ENCODE peak calls at places on chromosomes 12 and 14, in seven cellular contexts. W is GM23248, F is neural progenitor cell, O is DND-41, J is PC-3, S is K562, U is MM.1S. Y is an unnamed sample.

GRCh38 chr12:26564391-26564790 is 268.6 kb downstream of the ITPR2 start:
- DNase-seq in W (no peak), F (no peak), O (no peak), J (no peak), S (no peak), U (no peak), Y (no peak)

GRCh38 chr12:48105321-48105866 is 485 bp downstream of the SENP1 start:
- DNase-seq in W (peak), F (peak), O (peak), J (peak), S (no peak), U (peak), Y (no peak)

GRCh38 chr12:57536597-57536942 is 10.4 kb downstream of the DCTN2 start:
- DNase-seq in W (no peak), F (no peak), O (no peak), J (no peak), S (no peak), U (peak), Y (no peak)

GRCh38 chr12:46452061-46452615 is 79.6 kb upstream of the SLC38A2 start:
- DNase-seq in W (peak), F (no peak), O (no peak), J (peak), S (no peak), U (no peak), Y (peak)

GRCh38 chr12:122145505-122146330 is 28.3 kb downstream of the IL31 start:
- DNase-seq in W (no peak), F (no peak), O (no peak), J (no peak), S (no peak), U (no peak), Y (no peak)

GRCh38 chr12:19190292-19191031 is 60.9 kb downstream of the PLEKHA5 start:
- DNase-seq in W (peak), F (no peak), O (no peak), J (peak), S (no peak), U (no peak), Y (no peak)

GRCh38 chr12:120962487-120963054 is 15.8 kb upstream of the HNF1A start:
- DNase-seq in W (peak), F (no peak), O (no peak), J (peak), S (no peak), U (no peak), Y (peak)

GRCh38 chr14:67557118-67557517 is 24.0 kb downstream of the PLEKHH1 start:
- DNase-seq in W (no peak), F (no peak), O (no peak), J (no peak), S (no peak), U (peak), Y (no peak)

GRCh38 chr14:53744846-53745245 is 211.8 kb downstream of the BMP4 start:
- DNase-seq in W (no peak), F (no peak), O (no peak), J (no peak), S (no peak), U (no peak), Y (no peak)

GRCh38 chr14:92607702-92608429 is 94.3 kb downstream of the RIN3 start:
- DNase-seq in W (peak), F (no peak), O (no peak), J (peak), S (no peak), U (no peak), Y (peak)

GRCh38 chr14:73059326-73059725 is 992 bp downstream of the RBM25 start:
- DNase-seq in W (peak), F (no peak), O (no peak), J (no peak), S (no peak), U (no peak), Y (no peak)

GRCh38 chr12:122995503-122996187 is 15.2 kb downstream of the ARL6IP4 start:
- DNase-seq in W (no peak), F (no peak), O (no peak), J (no peak), S (no peak), U (no peak), Y (no peak)

GRCh38 chr12:32053881-32054624 is 52.6 kb upstream of the BICD1 start:
- DNase-seq in W (peak), F (no peak), O (peak), J (no peak), S (peak), U (peak), Y (no peak)

GRCh38 chr12:14884458-14884878 is 1.2 kb downstream of the MGP start:
- DNase-seq in W (peak), F (no peak), O (peak), J (peak), S (no peak), U (peak), Y (peak)

GRCh38 chr12:33752854-33753253 is 269.4 kb upstream of the ALG10 start:
- DNase-seq in W (no peak), F (no peak), O (no peak), J (peak), S (peak), U (no peak), Y (no peak)

GRCh38 chr12:40515041-40515825 is 177.0 kb upstream of the CNTN1 start:
- DNase-seq in W (peak), F (peak), O (peak), J (no peak), S (no peak), U (peak), Y (no peak)

GRCh38 chr14:32121948-32122347 is 44.8 kb downstream of the ARHGAP5 start:
- DNase-seq in W (peak), F (no peak), O (no peak), J (no peak), S (no peak), U (no peak), Y (no peak)

GRCh38 chr12:32516230-32516629 is 116.9 kb downstream of the FGD4 start:
- DNase-seq in W (no peak), F (no peak), O (no peak), J (no peak), S (no peak), U (no peak), Y (no peak)

GRCh38 chr12:52248541-52249035 is 15.5 kb downstream of the KRT7 start:
- DNase-seq in W (peak), F (no peak), O (no peak), J (no peak), S (no peak), U (no peak), Y (no peak)

GRCh38 chr12:52249041-52249461 is 16.0 kb downstream of the KRT7 start:
- DNase-seq in W (peak), F (no peak), O (no peak), J (peak), S (no peak), U (no peak), Y (peak)

GRCh38 chr12:52251367-52252055 is 18.5 kb downstream of the KRT7 start:
- DNase-seq in W (no peak), F (no peak), O (no peak), J (peak), S (no peak), U (no peak), Y (no peak)

GRCh38 chr12:52249511-52250047 is 16.5 kb downstream of the KRT7 start:
- DNase-seq in W (no peak), F (no peak), O (no peak), J (no peak), S (no peak), U (no peak), Y (no peak)

DNA sequence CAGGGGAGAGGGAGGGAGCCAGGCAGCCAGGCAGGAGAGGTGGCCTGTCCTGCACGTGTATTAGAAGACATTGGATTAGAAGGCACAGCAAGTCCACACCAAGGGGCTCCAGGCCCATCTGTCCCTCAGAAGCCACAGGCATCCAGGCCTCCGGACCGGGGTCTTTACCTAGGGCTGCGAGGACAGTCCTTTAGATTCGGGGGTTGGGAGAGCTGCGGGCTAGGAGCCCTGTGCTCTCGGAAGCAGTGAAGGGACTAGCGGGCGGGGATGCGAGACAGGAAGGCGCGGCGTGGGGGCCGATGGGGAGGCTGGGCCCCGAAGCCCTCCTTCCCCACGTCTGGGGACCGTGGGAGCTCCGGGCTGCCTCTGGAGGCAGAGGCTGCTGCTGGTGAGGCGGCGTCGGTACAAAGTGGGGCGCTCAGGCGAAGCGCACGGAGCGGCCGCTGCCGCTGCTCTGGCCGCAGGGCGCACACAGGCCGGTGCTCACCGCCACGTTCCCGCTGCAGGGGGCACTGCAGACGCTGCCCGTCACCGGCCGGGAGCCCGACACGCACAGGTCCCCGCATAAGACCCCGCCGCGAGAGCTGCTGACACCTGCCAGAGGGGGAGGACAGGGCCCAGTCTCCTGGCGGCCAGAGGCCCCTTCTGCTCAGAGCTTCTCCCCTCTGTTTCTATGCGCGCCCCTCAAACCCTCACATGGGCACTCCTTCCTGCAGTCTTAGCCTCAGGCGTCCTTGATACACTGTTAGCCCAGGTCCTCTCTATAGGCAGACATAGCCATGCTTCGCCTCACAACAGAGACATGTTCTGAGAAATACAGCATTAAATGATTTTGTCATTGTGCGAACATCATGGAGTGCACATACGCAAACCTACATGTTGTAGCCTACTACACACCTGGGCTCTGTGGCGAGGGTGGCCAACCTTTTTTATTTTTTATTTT is 17.3 kb downstream of the KRT7 start:
- DNase-seq in W (no peak), F (peak), O (no peak), J (peak), S (no peak), U (no peak), Y (no peak)
- TF ChIP-seq EZH2 in W (no peak), F (peak), O (no peak), J (no peak), S (no peak), U (no peak), Y (no peak)

GRCh38 chr14:37610945-37611523 is 15.6 kb downstream of the TTC6 start:
- DNase-seq in W (no peak), F (no peak), O (no peak), J (no peak), S (no peak), U (no peak), Y (no peak)
- H3K4me3 ChIP-seq in W (no peak), F (no peak), O (no peak), J (no peak), S (no peak), U (no peak), Y (no peak)

DNA sequence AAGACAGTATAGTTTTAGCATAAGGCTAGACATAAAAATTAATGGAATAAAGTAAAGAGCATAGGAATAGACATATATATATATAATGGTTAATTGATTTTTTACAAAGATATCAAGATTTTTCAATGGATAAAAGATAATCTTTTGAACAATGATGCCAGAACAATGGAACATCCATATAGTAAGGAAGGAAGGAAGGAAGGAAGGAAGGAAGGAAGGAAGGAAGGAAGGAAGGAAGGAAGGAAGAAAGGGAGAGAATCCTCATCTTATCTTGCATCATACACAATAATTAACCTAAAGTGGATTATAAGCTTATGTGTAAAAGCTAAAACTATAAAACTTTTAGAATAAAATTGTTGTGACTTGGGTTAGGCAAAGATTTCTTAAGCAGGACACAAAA is 9.8 kb upstream of the NELL2 start:
- DNase-seq in W (no peak), F (no peak), O (no peak), J (no peak), S (no peak), U (no peak), Y (no peak)
- TF ChIP-seq EZH2 in W (no peak), F (no peak), O (no peak), J (no peak), S (no peak), U (no peak), Y (no peak)

GRCh38 chr14:74251546-74252030 is 12.3 kb downstream of the VSX2 start:
- DNase-seq in W (peak), F (peak), O (peak), J (peak), S (peak), U (peak), Y (peak)
- H3K4me3 ChIP-seq in W (peak), F (no peak), O (peak), J (peak), S (no peak), U (peak), Y (peak)

DNA sequence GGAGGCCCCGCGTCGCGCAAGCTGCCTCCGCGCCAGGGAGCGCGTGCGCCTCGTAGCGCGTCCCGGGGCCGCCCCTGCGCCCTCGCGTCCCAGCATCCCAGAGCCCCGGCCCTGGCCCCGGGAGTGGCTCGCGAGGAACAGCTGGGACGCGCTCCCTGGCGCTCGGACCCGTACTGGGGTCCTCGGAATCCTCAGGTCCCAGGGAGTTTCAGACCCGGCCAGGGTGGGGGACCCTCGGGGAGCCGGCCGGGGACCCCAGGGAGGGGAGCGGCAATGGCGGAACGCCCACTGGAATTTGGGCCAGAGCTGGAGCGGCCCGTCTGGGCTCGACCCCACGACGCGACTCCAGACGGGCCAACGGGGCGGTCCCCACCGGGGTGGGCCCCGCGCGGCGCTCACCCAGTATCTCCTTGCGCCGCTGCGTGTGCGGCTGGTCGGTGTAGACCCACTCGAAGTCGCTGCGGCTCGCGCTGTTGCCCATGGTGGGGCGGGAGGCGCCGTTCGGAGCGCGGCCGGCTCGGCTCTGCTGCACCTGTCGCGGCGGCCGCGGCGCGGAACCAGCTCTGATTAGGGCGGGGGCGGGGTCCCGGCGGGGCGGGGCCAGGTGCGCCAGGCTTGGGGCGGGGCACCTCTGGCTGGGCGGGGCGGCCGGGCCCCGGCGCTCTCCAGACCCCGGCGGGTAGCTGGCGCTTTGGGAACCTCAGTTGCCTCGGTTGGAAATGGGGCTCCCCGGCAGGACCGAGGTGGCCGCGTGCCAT is at the start of gene DEGS2:
- DNase-seq in W (peak), F (peak), O (no peak), J (peak), S (peak), U (peak), Y (no peak)
- TF ChIP-seq EZH2 in W (no peak), F (peak), O (no peak), J (no peak), S (no peak), U (no peak), Y (no peak)

Y was measured in PC-9.